ENCODE peak calls at places on chromosomes 5 and 9, in seven cellular contexts. B is astrocyte of the cerebellum; H is coronary artery; C is activated T-helper 9 cell treated with anti-CD3 and anti-CD28 coated beads, Interleukin-2, amount 50 U/mL, for 16 hours; R is CD8-positive, alpha-beta T cell; N is hypothalamus; L is HEK293T. T is an unnamed sample.

GRCh38 chr9:138097501-138097991 is 220.0 kb downstream of the CACNA1B start:
- DNase-seq in B (no peak), H (peak), C (no peak), R (no peak), N (no peak), L (no peak), T (no peak)

GRCh38 chr5:68452286-68452685 is 236.7 kb downstream of the PIK3R1 start:
- DNase-seq in B (no peak), H (no peak), C (no peak), R (no peak), N (no peak), L (no peak), T (no peak)

GRCh38 chr5:122400961-122401360 is 88.9 kb downstream of the SNCAIP start:
- DNase-seq in B (no peak), H (no peak), C (no peak), R (no peak), N (no peak), L (no peak), T (no peak)

GRCh38 chr5:159581502-159582249 is 251.4 kb upstream of the IL12B start:
- DNase-seq in B (peak), H (no peak), C (no peak), R (no peak), N (no peak), L (no peak), T (no peak)

GRCh38 chr9:130847306-130848217 is 12.5 kb downstream of the ABL1 start:
- DNase-seq in B (peak), H (peak), C (no peak), R (no peak), N (no peak), L (no peak), T (no peak)

GRCh38 chr9:123851851-123852250 is 78.1 kb downstream of the DENND1A start:
- DNase-seq in B (no peak), H (no peak), C (no peak), R (no peak), N (no peak), L (no peak), T (no peak)

GRCh38 chr9:135244271-135244691 is 156.8 kb downstream of the OLFM1 start:
- DNase-seq in B (no peak), H (no peak), C (no peak), R (no peak), N (no peak), L (no peak), T (no peak)

GRCh38 chr9:79060726-79061125 is 511.0 kb upstream of the TLE4 start:
- DNase-seq in B (no peak), H (no peak), C (no peak), R (no peak), N (no peak), L (no peak), T (no peak)

GRCh38 chr5:21391506-21391905 is 1403.5 kb upstream of the CDH18 start:
- DNase-seq in B (peak), H (no peak), C (no peak), R (no peak), N (no peak), L (no peak), T (no peak)

GRCh38 chr9:1005043-1005667 is 28.7 kb downstream of the DMRT3 start:
- DNase-seq in B (peak), H (no peak), C (no peak), R (no peak), N (no peak), L (no peak), T (no peak)

GRCh38 chr5:138035605-138036537 is 3.0 kb upstream of the FAM13B start:
- DNase-seq in B (peak), H (peak), C (peak), R (peak), N (peak), L (peak), T (peak)

GRCh38 chr5:13566903-13567339 is 377.6 kb downstream of the DNAH5 start:
- DNase-seq in B (peak), H (no peak), C (no peak), R (no peak), N (no peak), L (no peak), T (no peak)

GRCh38 chr9:75001719-75002421 is 26.2 kb downstream of the CARNMT1 start:
- DNase-seq in B (peak), H (no peak), C (no peak), R (no peak), N (no peak), L (peak), T (peak)

GRCh38 chr9:98890256-98890655 is 53.5 kb upstream of the COL15A1 start:
- DNase-seq in B (no peak), H (no peak), C (no peak), R (no peak), N (no peak), L (no peak), T (peak)

GRCh38 chr9:70131296-70131695 is 87.6 kb downstream of the MAMDC2 start:
- DNase-seq in B (no peak), H (no peak), C (no peak), R (no peak), N (no peak), L (no peak), T (no peak)

GRCh38 chr5:134547579-134547978 is 22.1 kb downstream of the JADE2 start:
- DNase-seq in B (peak), H (no peak), C (no peak), R (no peak), N (peak), L (no peak), T (no peak)

GRCh38 chr9:136488247-136489214 is 5.7 kb upstream of the SEC16A start:
- DNase-seq in B (no peak), H (no peak), C (peak), R (peak), N (peak), L (peak), T (peak)

GRCh38 chr5:130514984-130515690 is 610.9 kb downstream of the CHSY3 start:
- DNase-seq in B (peak), H (no peak), C (no peak), R (no peak), N (no peak), L (no peak), T (no peak)

GRCh38 chr9:94996638-94997037 is 270.1 kb downstream of the AOPEP start:
- DNase-seq in B (no peak), H (no peak), C (no peak), R (no peak), N (no peak), L (no peak), T (no peak)

GRCh38 chr9:136087741-136088480 is 7.2 kb downstream of the NACC2 start:
- DNase-seq in B (no peak), H (no peak), C (no peak), R (no peak), N (no peak), L (no peak), T (no peak)

GRCh38 chr5:10701567-10702039 is 59.4 kb downstream of the DAP start:
- DNase-seq in B (no peak), H (no peak), C (no peak), R (peak), N (no peak), L (peak), T (no peak)

GRCh38 chr5:172421-172820 is 18.9 kb upstream of the LRRC14B start:
- DNase-seq in B (no peak), H (no peak), C (no peak), R (no peak), N (no peak), L (no peak), T (no peak)

GRCh38 chr5:41649659-41650058 is 139.3 kb upstream of the PLCXD3 start:
- DNase-seq in B (peak), H (no peak), C (no peak), R (no peak), N (no peak), L (no peak), T (no peak)

GRCh38 chr5:137215261-137215660 is 283.9 kb downstream of the SPOCK1 start:
- DNase-seq in B (no peak), H (peak), C (no peak), R (no peak), N (no peak), L (no peak), T (no peak)

GRCh38 chr9:130043654-130044623 is 950 bp upstream of the FNBP1 start:
- DNase-seq in B (no peak), H (peak), C (no peak), R (no peak), N (peak), L (no peak), T (no peak)

GRCh38 chr9:120942186-120943001 is 15.8 kb upstream of the TRAF1 start:
- DNase-seq in B (no peak), H (no peak), C (no peak), R (no peak), N (no peak), L (no peak), T (no peak)

GRCh38 chr9:88776717-88777497 is 214.4 kb upstream of the S1PR3 start:
- DNase-seq in B (peak), H (no peak), C (no peak), R (no peak), N (no peak), L (no peak), T (no peak)

GRCh38 chr9:95003694-95004451 is 277.4 kb downstream of the AOPEP start:
- DNase-seq in B (no peak), H (no peak), C (no peak), R (no peak), N (peak), L (no peak), T (no peak)

GRCh38 chr9:109817846-109818472 is 38.0 kb downstream of the PALM2AKAP2 start:
- DNase-seq in B (peak), H (no peak), C (no peak), R (no peak), N (peak), L (peak), T (peak)

GRCh38 chr9:119283118-119283794 is 86.0 kb downstream of the BRINP1 start:
- DNase-seq in B (peak), H (no peak), C (no peak), R (no peak), N (no peak), L (no peak), T (no peak)

GRCh38 chr5:168214071-168214470 is 77.4 kb upstream of the WWC1 start:
- DNase-seq in B (no peak), H (no peak), C (no peak), R (no peak), N (no peak), L (no peak), T (no peak)

GRCh38 chr9:71146511-71146910 is 25.1 kb upstream of the TRPM3 start:
- DNase-seq in B (no peak), H (no peak), C (no peak), R (no peak), N (no peak), L (no peak), T (no peak)

GRCh38 chr9:93085676-93086075 is 10.3 kb upstream of the CARD19 start:
- DNase-seq in B (no peak), H (peak), C (no peak), R (no peak), N (no peak), L (no peak), T (no peak)

GRCh38 chr9:135962696-135963307 is 1.6 kb upstream of the UBAC1 start:
- DNase-seq in B (no peak), H (no peak), C (no peak), R (no peak), N (no peak), L (no peak), T (no peak)

T was measured in NCI-H1048.